ENCODE peak calls at places on chromosome 22, in eight cellular contexts. One of them, this sample, is unnamed.

GRCh38 chr22:36445158-36445668 is 36.2 kb downstream of the TXN2 start:
- DNase-seq in HFF-Myc: no peak
- DNase-seq in AG08396: peak
- DNase-seq in naive thymus-derived CD4-positive, alpha-beta T cell: no peak
- DNase-seq in mammary epithelial cell: no peak
- DNase-seq in NCI-H524: no peak
- DNase-seq in stimulated activated CD4-positive, alpha-beta T cell treated with anti-CD3 and anti-CD28 coated beads, Interleukin-4, amount 100 ng/mL, for 48 hours: no peak
- DNase-seq in EH: peak
- DNase-seq in this sample: no peak

GRCh38 chr22:23110190-23110921 is 31.4 kb downstream of the RSPH14 start:
- DNase-seq in NCI-H524: peak
- DNase-seq in mammary epithelial cell: no peak
- DNase-seq in stimulated activated CD4-positive, alpha-beta T cell treated with anti-CD3 and anti-CD28 coated beads, Interleukin-4, amount 100 ng/mL, for 48 hours: no peak
- DNase-seq in AG08396: no peak
- DNase-seq in naive thymus-derived CD4-positive, alpha-beta T cell: no peak
- DNase-seq in EH: no peak
- DNase-seq in HFF-Myc: no peak
- DNase-seq in this sample: no peak

GRCh38 chr22:32177221-32177765 is 18.2 kb upstream of the C22orf42 start:
- DNase-seq in mammary epithelial cell: no peak
- DNase-seq in AG08396: no peak
- DNase-seq in EH: peak
- DNase-seq in naive thymus-derived CD4-positive, alpha-beta T cell: no peak
- DNase-seq in NCI-H524: no peak
- DNase-seq in HFF-Myc: no peak
- DNase-seq in stimulated activated CD4-positive, alpha-beta T cell treated with anti-CD3 and anti-CD28 coated beads, Interleukin-4, amount 100 ng/mL, for 48 hours: no peak
- DNase-seq in this sample: no peak

GRCh38 chr22:45537734-45538181 is 35.1 kb downstream of the FBLN1 start:
- DNase-seq in mammary epithelial cell: peak
- DNase-seq in NCI-H524: peak
- DNase-seq in HFF-Myc: no peak
- DNase-seq in AG08396: peak
- DNase-seq in EH: peak
- DNase-seq in naive thymus-derived CD4-positive, alpha-beta T cell: no peak
- DNase-seq in stimulated activated CD4-positive, alpha-beta T cell treated with anti-CD3 and anti-CD28 coated beads, Interleukin-4, amount 100 ng/mL, for 48 hours: no peak
- DNase-seq in this sample: peak

GRCh38 chr22:37749223-37749622 is 52.4 kb downstream of the TRIOBP start:
- DNase-seq in naive thymus-derived CD4-positive, alpha-beta T cell: no peak
- DNase-seq in stimulated activated CD4-positive, alpha-beta T cell treated with anti-CD3 and anti-CD28 coated beads, Interleukin-4, amount 100 ng/mL, for 48 hours: no peak
- DNase-seq in HFF-Myc: no peak
- DNase-seq in AG08396: no peak
- DNase-seq in mammary epithelial cell: peak
- DNase-seq in NCI-H524: no peak
- DNase-seq in EH: no peak
- DNase-seq in this sample: no peak

GRCh38 chr22:50030315-50031188 is 18.0 kb upstream of the IL17REL start:
- DNase-seq in naive thymus-derived CD4-positive, alpha-beta T cell: peak
- DNase-seq in stimulated activated CD4-positive, alpha-beta T cell treated with anti-CD3 and anti-CD28 coated beads, Interleukin-4, amount 100 ng/mL, for 48 hours: peak
- DNase-seq in NCI-H524: peak
- DNase-seq in HFF-Myc: no peak
- DNase-seq in AG08396: peak
- DNase-seq in mammary epithelial cell: peak
- DNase-seq in EH: peak
- DNase-seq in this sample: peak

GRCh38 chr22:49137216-49137840 is 690.3 kb downstream of the BRD1 start:
- DNase-seq in EH: no peak
- DNase-seq in AG08396: no peak
- DNase-seq in NCI-H524: peak
- DNase-seq in mammary epithelial cell: no peak
- DNase-seq in stimulated activated CD4-positive, alpha-beta T cell treated with anti-CD3 and anti-CD28 coated beads, Interleukin-4, amount 100 ng/mL, for 48 hours: no peak
- DNase-seq in naive thymus-derived CD4-positive, alpha-beta T cell: no peak
- DNase-seq in HFF-Myc: no peak
- DNase-seq in this sample: no peak

GRCh38 chr22:36660510-36660840 is 43.1 kb downstream of the CACNG2 start:
- DNase-seq in AG08396: no peak
- DNase-seq in EH: no peak
- DNase-seq in mammary epithelial cell: peak
- DNase-seq in naive thymus-derived CD4-positive, alpha-beta T cell: no peak
- DNase-seq in HFF-Myc: no peak
- DNase-seq in stimulated activated CD4-positive, alpha-beta T cell treated with anti-CD3 and anti-CD28 coated beads, Interleukin-4, amount 100 ng/mL, for 48 hours: no peak
- DNase-seq in NCI-H524: no peak
- DNase-seq in this sample: no peak

GRCh38 chr22:38467904-38468760 is at the start of gene KDELR3:
- DNase-seq in naive thymus-derived CD4-positive, alpha-beta T cell: no peak
- DNase-seq in mammary epithelial cell: peak
- DNase-seq in EH: peak
- DNase-seq in stimulated activated CD4-positive, alpha-beta T cell treated with anti-CD3 and anti-CD28 coated beads, Interleukin-4, amount 100 ng/mL, for 48 hours: peak
- DNase-seq in HFF-Myc: no peak
- DNase-seq in NCI-H524: no peak
- DNase-seq in AG08396: peak
- DNase-seq in this sample: no peak

GRCh38 chr22:40348025-40348658 is 1.8 kb downstream of the ADSL start:
- DNase-seq in NCI-H524: no peak
- DNase-seq in HFF-Myc: no peak
- DNase-seq in EH: peak
- DNase-seq in AG08396: peak
- DNase-seq in stimulated activated CD4-positive, alpha-beta T cell treated with anti-CD3 and anti-CD28 coated beads, Interleukin-4, amount 100 ng/mL, for 48 hours: peak
- DNase-seq in naive thymus-derived CD4-positive, alpha-beta T cell: no peak
- DNase-seq in mammary epithelial cell: peak
- DNase-seq in this sample: no peak

GRCh38 chr22:41699264-41700104 is at the start of gene MEI1:
- DNase-seq in naive thymus-derived CD4-positive, alpha-beta T cell: peak
- DNase-seq in EH: peak
- DNase-seq in mammary epithelial cell: peak
- DNase-seq in HFF-Myc: peak
- DNase-seq in NCI-H524: no peak
- DNase-seq in AG08396: peak
- DNase-seq in stimulated activated CD4-positive, alpha-beta T cell treated with anti-CD3 and anti-CD28 coated beads, Interleukin-4, amount 100 ng/mL, for 48 hours: peak
- DNase-seq in this sample: no peak

GRCh38 chr22:24091551-24092420 is 80.7 kb downstream of the CABIN1 start:
- DNase-seq in stimulated activated CD4-positive, alpha-beta T cell treated with anti-CD3 and anti-CD28 coated beads, Interleukin-4, amount 100 ng/mL, for 48 hours: no peak
- DNase-seq in HFF-Myc: no peak
- DNase-seq in NCI-H524: no peak
- DNase-seq in AG08396: no peak
- DNase-seq in mammary epithelial cell: no peak
- DNase-seq in naive thymus-derived CD4-positive, alpha-beta T cell: no peak
- DNase-seq in EH: no peak
- DNase-seq in this sample: no peak

GRCh38 chr22:22923930-22924329 is 36.3 kb downstream of the IGLL5 start:
- DNase-seq in mammary epithelial cell: no peak
- DNase-seq in naive thymus-derived CD4-positive, alpha-beta T cell: no peak
- DNase-seq in AG08396: no peak
- DNase-seq in stimulated activated CD4-positive, alpha-beta T cell treated with anti-CD3 and anti-CD28 coated beads, Interleukin-4, amount 100 ng/mL, for 48 hours: no peak
- DNase-seq in NCI-H524: no peak
- DNase-seq in EH: no peak
- DNase-seq in HFF-Myc: no peak
- DNase-seq in this sample: no peak

GRCh38 chr22:27487600-27488450 is 313.7 kb downstream of the MN1 start:
- DNase-seq in mammary epithelial cell: no peak
- DNase-seq in AG08396: peak
- DNase-seq in NCI-H524: no peak
- DNase-seq in EH: peak
- DNase-seq in stimulated activated CD4-positive, alpha-beta T cell treated with anti-CD3 and anti-CD28 coated beads, Interleukin-4, amount 100 ng/mL, for 48 hours: no peak
- DNase-seq in HFF-Myc: no peak
- DNase-seq in naive thymus-derived CD4-positive, alpha-beta T cell: no peak
- DNase-seq in this sample: peak

GRCh38 chr22:50199836-50200332 is 927 bp upstream of the SELENOO start:
- DNase-seq in stimulated activated CD4-positive, alpha-beta T cell treated with anti-CD3 and anti-CD28 coated beads, Interleukin-4, amount 100 ng/mL, for 48 hours: no peak
- DNase-seq in AG08396: no peak
- DNase-seq in naive thymus-derived CD4-positive, alpha-beta T cell: no peak
- DNase-seq in EH: no peak
- DNase-seq in mammary epithelial cell: no peak
- DNase-seq in NCI-H524: no peak
- DNase-seq in HFF-Myc: no peak
- DNase-seq in this sample: no peak

GRCh38 chr22:37126383-37126782 is 16.9 kb upstream of the TMPRSS6 start:
- DNase-seq in mammary epithelial cell: no peak
- DNase-seq in NCI-H524: no peak
- DNase-seq in stimulated activated CD4-positive, alpha-beta T cell treated with anti-CD3 and anti-CD28 coated beads, Interleukin-4, amount 100 ng/mL, for 48 hours: no peak
- DNase-seq in EH: no peak
- DNase-seq in naive thymus-derived CD4-positive, alpha-beta T cell: no peak
- DNase-seq in HFF-Myc: no peak
- DNase-seq in AG08396: no peak
- DNase-seq in this sample: no peak

GRCh38 chr22:38973289-38974169 is 8.6 kb upstream of the APOBEC3B start:
- DNase-seq in mammary epithelial cell: no peak
- DNase-seq in naive thymus-derived CD4-positive, alpha-beta T cell: no peak
- DNase-seq in EH: peak
- DNase-seq in AG08396: peak
- DNase-seq in stimulated activated CD4-positive, alpha-beta T cell treated with anti-CD3 and anti-CD28 coated beads, Interleukin-4, amount 100 ng/mL, for 48 hours: peak
- DNase-seq in HFF-Myc: no peak
- DNase-seq in NCI-H524: peak
- DNase-seq in this sample: no peak

GRCh38 chr22:19974935-19975706 is 33.5 kb upstream of the TXNRD2 start:
- DNase-seq in EH: no peak
- DNase-seq in stimulated activated CD4-positive, alpha-beta T cell treated with anti-CD3 and anti-CD28 coated beads, Interleukin-4, amount 100 ng/mL, for 48 hours: no peak
- DNase-seq in AG08396: no peak
- DNase-seq in mammary epithelial cell: no peak
- DNase-seq in HFF-Myc: no peak
- DNase-seq in NCI-H524: peak
- DNase-seq in naive thymus-derived CD4-positive, alpha-beta T cell: no peak
- DNase-seq in this sample: no peak

GRCh38 chr22:25655536-25655935 is 86.5 kb upstream of the MYO18B start:
- DNase-seq in NCI-H524: no peak
- DNase-seq in stimulated activated CD4-positive, alpha-beta T cell treated with anti-CD3 and anti-CD28 coated beads, Interleukin-4, amount 100 ng/mL, for 48 hours: no peak
- DNase-seq in AG08396: no peak
- DNase-seq in HFF-Myc: no peak
- DNase-seq in mammary epithelial cell: no peak
- DNase-seq in EH: no peak
- DNase-seq in naive thymus-derived CD4-positive, alpha-beta T cell: no peak
- DNase-seq in this sample: no peak

GRCh38 chr22:30411780-30412179 is 13.8 kb upstream of the MTFP1 start:
- DNase-seq in EH: no peak
- DNase-seq in naive thymus-derived CD4-positive, alpha-beta T cell: no peak
- DNase-seq in HFF-Myc: no peak
- DNase-seq in stimulated activated CD4-positive, alpha-beta T cell treated with anti-CD3 and anti-CD28 coated beads, Interleukin-4, amount 100 ng/mL, for 48 hours: no peak
- DNase-seq in AG08396: no peak
- DNase-seq in mammary epithelial cell: peak
- DNase-seq in NCI-H524: no peak
- DNase-seq in this sample: no peak